ENCODE peak calls at places on chromosomes 5 and 9, in four cellular contexts. R, M, C and T are unnamed samples.

GRCh38 chr5:8333977-8334376 is 465.0 kb downstream of the MTRR start:
- DNase-seq in M (no peak), R (no peak), C (no peak), T (no peak)

GRCh38 chr9:78033870-78034269 is 2.3 kb upstream of the GNAQ start:
- DNase-seq in M (no peak), R (no peak), C (no peak), T (no peak)

GRCh38 chr9:136061405-136061804 is 33.7 kb downstream of the NACC2 start:
- DNase-seq in C (no peak), R (no peak), M (no peak), T (no peak)

GRCh38 chr9:137252555-137253506 is 1.7 kb downstream of the STPG3 start:
- DNase-seq in M (no peak), C (no peak), R (no peak), T (no peak)

GRCh38 chr5:39106332-39106731 is 32.1 kb upstream of the RICTOR start:
- DNase-seq in R (peak), M (no peak), C (no peak), T (no peak)

GRCh38 chr5:169609716-169610115 is 26.1 kb downstream of the SPDL1 start:
- DNase-seq in R (no peak), C (no peak), M (no peak), T (no peak)

GRCh38 chr5:52985306-52985705 is 3.8 kb upstream of the ITGA2 start:
- DNase-seq in M (no peak), C (no peak), R (no peak), T (peak)

GRCh38 chr5:160507181-160507811 is 85.6 kb downstream of the PTTG1 start:
- DNase-seq in C (peak), M (no peak), R (peak), T (peak)

GRCh38 chr9:35570709-35571108 is 34.4 kb upstream of the TESK1 start:
- DNase-seq in M (no peak), R (no peak), C (no peak), T (no peak)

GRCh38 chr5:180287404-180287803 is 4.5 kb downstream of the MAPK9 start:
- DNase-seq in C (no peak), M (no peak), R (no peak), T (no peak)

GRCh38 chr5:14572384-14572783 is 9.2 kb upstream of the OTULINL start:
- DNase-seq in M (no peak), R (no peak), C (no peak), T (no peak)

GRCh38 chr9:99237356-99237755 is 15.3 kb downstream of the SEC61B start:
- DNase-seq in M (peak), C (no peak), R (no peak), T (no peak)

GRCh38 chr5:113274836-113275414 is 159.9 kb downstream of the TSSK1B start:
- DNase-seq in R (no peak), C (no peak), M (peak), T (no peak)

GRCh38 chr5:83837261-83837894 is 116.7 kb upstream of the HAPLN1 start:
- DNase-seq in R (no peak), M (no peak), C (peak), T (no peak)

GRCh38 chr5:153749941-153750340 is 259.5 kb downstream of the GRIA1 start:
- DNase-seq in R (no peak), M (no peak), C (peak), T (no peak)

GRCh38 chr9:136913701-136914438 is 27.6 kb downstream of the TRAF2 start:
- DNase-seq in R (no peak), C (no peak), M (no peak), T (no peak)